ENCODE peak calls at places on chromosomes 3 and 15, in four cellular contexts. One of them, this sample, is unnamed.

GRCh38 chr3:142794510-142794909 is 70.7 kb downstream of the TRPC1 start:
- DNase-seq in endodermal cell: no peak
- DNase-seq in lung: no peak
- DNase-seq in CD4-positive, alpha-beta memory T cell: no peak
- DNase-seq in this sample: no peak

GRCh38 chr3:148816427-148816826 is 11.2 kb upstream of the CPB1 start:
- DNase-seq in lung: no peak
- DNase-seq in endodermal cell: no peak
- DNase-seq in CD4-positive, alpha-beta memory T cell: no peak
- DNase-seq in this sample: no peak

GRCh38 chr15:30928076-30928475 is 24.4 kb downstream of the FAN1 start:
- DNase-seq in endodermal cell: no peak
- DNase-seq in lung: no peak
- DNase-seq in CD4-positive, alpha-beta memory T cell: no peak
- DNase-seq in this sample: no peak

GRCh38 chr15:56383011-56383410 is 17.8 kb downstream of the TEX9 start:
- DNase-seq in lung: no peak
- DNase-seq in CD4-positive, alpha-beta memory T cell: no peak
- DNase-seq in endodermal cell: no peak
- DNase-seq in this sample: no peak

GRCh38 chr3:159453036-159453435 is 535.6 kb upstream of the IL12A start:
- DNase-seq in endodermal cell: no peak
- DNase-seq in lung: no peak
- DNase-seq in CD4-positive, alpha-beta memory T cell: no peak
- DNase-seq in this sample: no peak

GRCh38 chr3:73520931-73521461 is 103.7 kb downstream of the PDZRN3 start:
- DNase-seq in endodermal cell: no peak
- DNase-seq in lung: no peak
- DNase-seq in CD4-positive, alpha-beta memory T cell: no peak
- DNase-seq in this sample: no peak

GRCh38 chr3:65678480-65678879 is 360.2 kb downstream of the MAGI1 start:
- DNase-seq in CD4-positive, alpha-beta memory T cell: no peak
- DNase-seq in lung: no peak
- DNase-seq in endodermal cell: peak; percentile 53
- DNase-seq in this sample: no peak

GRCh38 chr3:188720636-188721035 is 451.1 kb upstream of the TPRG1 start:
- DNase-seq in endodermal cell: no peak
- DNase-seq in lung: no peak
- DNase-seq in CD4-positive, alpha-beta memory T cell: no peak
- DNase-seq in this sample: no peak

GRCh38 chr3:186599142-186599784 is 13.6 kb upstream of the AHSG start:
- DNase-seq in lung: no peak
- DNase-seq in CD4-positive, alpha-beta memory T cell: no peak
- DNase-seq in endodermal cell: no peak
- DNase-seq in this sample: no peak

GRCh38 chr3:113948015-113948917 is 453 bp downstream of the ZDHHC23 start:
- DNase-seq in CD4-positive, alpha-beta memory T cell: peak; percentile 48
- DNase-seq in lung: peak; percentile 42
- DNase-seq in endodermal cell: peak; percentile 89
- DNase-seq in this sample: peak; percentile 7

GRCh38 chr3:184806567-184807271 is 5.2 kb upstream of the VPS8 start:
- DNase-seq in CD4-positive, alpha-beta memory T cell: no peak
- DNase-seq in lung: no peak
- DNase-seq in endodermal cell: no peak
- DNase-seq in this sample: no peak

GRCh38 chr3:62874398-62875102 is 666 bp downstream of the CADPS start:
- DNase-seq in endodermal cell: no peak
- DNase-seq in CD4-positive, alpha-beta memory T cell: no peak
- DNase-seq in lung: no peak
- DNase-seq in this sample: no peak

GRCh38 chr3:28476194-28476593 is 127.6 kb upstream of the AZI2 start:
- DNase-seq in endodermal cell: no peak
- DNase-seq in CD4-positive, alpha-beta memory T cell: no peak
- DNase-seq in lung: no peak
- DNase-seq in this sample: no peak

GRCh38 chr15:63504247-63504978 is at the start of gene USP3:
- DNase-seq in CD4-positive, alpha-beta memory T cell: peak; percentile 92
- DNase-seq in endodermal cell: peak; percentile 98
- DNase-seq in lung: peak; percentile 94
- DNase-seq in this sample: peak; percentile 86

GRCh38 chr15:63503739-63504246 is 600 bp upstream of the USP3 start:
- DNase-seq in endodermal cell: peak; percentile 81
- DNase-seq in CD4-positive, alpha-beta memory T cell: peak; percentile 96
- DNase-seq in lung: peak; percentile 64
- DNase-seq in this sample: peak; percentile 95

GRCh38 chr15:63506537-63507035 is 2.2 kb downstream of the USP3 start:
- DNase-seq in CD4-positive, alpha-beta memory T cell: peak; percentile 78
- DNase-seq in endodermal cell: no peak
- DNase-seq in lung: no peak
- DNase-seq in this sample: no peak

GRCh38 chr15:63504979-63505841 is 817 bp downstream of the USP3 start:
- DNase-seq in endodermal cell: peak; percentile 76
- DNase-seq in lung: peak; percentile 60
- DNase-seq in CD4-positive, alpha-beta memory T cell: no peak
- DNase-seq in this sample: peak; percentile 31

DNA sequence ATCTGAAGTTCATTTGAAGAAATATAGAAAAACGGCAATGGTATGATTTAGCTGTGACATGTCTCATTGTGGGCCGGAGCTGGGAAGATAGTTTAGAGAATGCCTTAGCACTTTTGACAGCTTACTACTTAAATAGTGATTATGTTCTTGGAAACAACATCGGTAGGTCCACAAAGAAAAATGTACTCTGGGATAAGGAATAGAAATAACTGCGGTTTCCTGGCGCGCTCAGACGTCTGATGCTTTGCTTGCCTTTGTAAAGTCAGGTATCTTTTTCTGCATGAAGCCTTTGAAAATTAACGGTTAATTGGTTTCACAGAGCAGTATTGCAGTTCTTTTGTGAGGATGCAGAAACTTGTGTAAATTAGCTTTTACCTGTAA is 1.4 kb downstream of the USP3 start:
- DNase-seq in CD4-positive, alpha-beta memory T cell: no peak
- DNase-seq in lung: no peak
- DNase-seq in endodermal cell: no peak
- DNase-seq in this sample: no peak
- H3K4me1 ChIP-seq in CD4-positive, alpha-beta memory T cell: peaks cover 81% of the 10 kb centered on the region
- H3K4me1 ChIP-seq in lung: peaks cover 31% of the 10 kb centered on the region
- H3K4me1 ChIP-seq in endodermal cell: peaks cover 16% of the 10 kb centered on the region
- H3K4me1 ChIP-seq in this sample: peaks cover 80% of the 10 kb centered on the region

GRCh38 chr15:84814826-84815375 is 2.3 kb upstream of the ALPK3 start:
- DNase-seq in endodermal cell: no peak
- DNase-seq in lung: no peak
- DNase-seq in CD4-positive, alpha-beta memory T cell: no peak
- DNase-seq in this sample: no peak
- H3K4me3 ChIP-seq in endodermal cell: no peak overlapping the region
- H3K4me3 ChIP-seq in lung: no peak overlapping the region
- H3K4me3 ChIP-seq in CD4-positive, alpha-beta memory T cell: no peak overlapping the region
- H3K4me3 ChIP-seq in this sample: no peak overlapping the region

DNA sequence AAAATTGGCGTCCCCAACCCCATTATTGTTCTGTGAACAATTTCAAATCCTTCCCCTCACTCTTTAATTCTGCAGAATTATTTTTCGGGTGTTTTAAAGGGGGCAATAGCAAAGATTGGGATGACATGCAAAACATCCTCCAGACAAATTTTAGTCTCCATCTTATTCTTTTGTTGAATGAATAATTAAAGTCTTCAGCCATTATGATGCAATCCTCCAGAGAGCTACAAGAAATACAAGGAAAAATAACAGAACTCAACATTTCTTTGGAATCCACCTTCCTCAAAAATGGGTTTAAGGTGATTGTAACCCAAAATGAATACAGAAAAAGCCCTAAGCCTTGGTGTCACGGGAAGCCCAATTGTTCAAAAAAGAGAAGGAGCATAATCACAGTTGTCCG is 49.9 kb downstream of the FOXP1 start:
- DNase-seq in endodermal cell: no peak
- DNase-seq in lung: no peak
- DNase-seq in CD4-positive, alpha-beta memory T cell: no peak
- DNase-seq in this sample: no peak
- H3K4me1 ChIP-seq in endodermal cell: no peaks in the 10 kb centered on the region
- H3K4me1 ChIP-seq in lung: peaks cover 2% of the 10 kb centered on the region
- H3K4me1 ChIP-seq in CD4-positive, alpha-beta memory T cell: peaks cover 8% of the 10 kb centered on the region
- H3K4me1 ChIP-seq in this sample: no peaks in the 10 kb centered on the region

GRCh38 chr3:119296723-119297122 is 2.5 kb downstream of the ARHGAP31 start:
- DNase-seq in CD4-positive, alpha-beta memory T cell: no peak
- DNase-seq in lung: no peak
- DNase-seq in endodermal cell: no peak
- DNase-seq in this sample: no peak

GRCh38 chr3:119294402-119294888 is 262 bp downstream of the ARHGAP31 start:
- DNase-seq in lung: peak; percentile 61
- DNase-seq in CD4-positive, alpha-beta memory T cell: peak; percentile 90
- DNase-seq in endodermal cell: peak; percentile 84
- DNase-seq in this sample: peak; percentile 82

GRCh38 chr3:119294889-119295769 is 946 bp downstream of the ARHGAP31 start:
- DNase-seq in lung: no peak
- DNase-seq in CD4-positive, alpha-beta memory T cell: peak; percentile 79
- DNase-seq in endodermal cell: peak; percentile 79
- DNase-seq in this sample: peak; percentile 69

GRCh38 chr3:119297169-119297568 is 3.0 kb downstream of the ARHGAP31 start:
- DNase-seq in endodermal cell: no peak
- DNase-seq in CD4-positive, alpha-beta memory T cell: no peak
- DNase-seq in lung: no peak
- DNase-seq in this sample: no peak

GRCh38 chr3:119295816-119296484 is 1.8 kb downstream of the ARHGAP31 start:
- DNase-seq in endodermal cell: no peak
- DNase-seq in lung: no peak
- DNase-seq in CD4-positive, alpha-beta memory T cell: no peak
- DNase-seq in this sample: no peak
- H3K4me3 ChIP-seq in endodermal cell: peak overlapping the region; percentile 85
- H3K4me3 ChIP-seq in lung: peak overlapping the region; percentile 53
- H3K4me3 ChIP-seq in CD4-positive, alpha-beta memory T cell: peak overlapping the region; percentile 1
- H3K4me3 ChIP-seq in this sample: no peak overlapping the region

GRCh38 chr15:52037889-52038505 is 19.0 kb downstream of the MAPK6 start:
- DNase-seq in endodermal cell: no peak
- DNase-seq in lung: no peak
- DNase-seq in CD4-positive, alpha-beta memory T cell: no peak
- DNase-seq in this sample: no peak

GRCh38 chr15:52042051-52042851 is 23.2 kb downstream of the MAPK6 start:
- DNase-seq in endodermal cell: no peak
- DNase-seq in CD4-positive, alpha-beta memory T cell: no peak
- DNase-seq in lung: no peak
- DNase-seq in this sample: no peak

DNA sequence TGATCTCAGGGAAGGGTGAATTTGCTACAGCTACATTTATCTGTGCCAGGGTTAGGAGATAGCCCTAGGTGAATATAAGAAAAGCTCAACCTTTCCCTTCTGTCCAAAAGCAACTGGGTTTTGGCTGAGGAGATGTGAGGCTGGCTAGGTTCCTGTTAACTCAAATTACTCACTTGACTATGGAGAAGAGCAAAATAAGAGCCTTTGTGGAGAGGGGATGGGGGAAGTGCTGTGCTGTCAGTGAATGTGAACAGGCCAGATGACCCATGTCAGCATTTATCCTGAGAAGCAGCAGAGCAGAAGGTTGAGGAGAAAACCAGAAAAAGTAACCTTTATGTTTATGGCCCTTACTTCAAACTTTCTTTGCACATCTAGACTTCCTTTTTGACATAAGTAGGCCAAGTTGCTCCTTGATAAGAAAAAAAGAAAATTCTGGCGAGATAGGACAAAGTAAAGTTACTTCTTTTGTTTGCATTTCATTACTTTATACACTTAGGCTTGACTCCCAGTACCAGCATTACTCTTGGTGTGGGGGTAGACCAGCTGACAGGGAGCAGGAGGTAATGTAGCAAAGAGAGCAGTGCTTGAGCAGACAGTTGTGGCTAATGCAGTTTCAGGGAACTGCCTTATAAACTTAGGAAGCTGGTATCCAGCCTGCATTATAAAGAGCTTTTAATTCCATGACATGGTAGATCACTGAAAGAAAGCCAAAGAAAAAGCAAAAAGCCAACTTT is 21.3 kb downstream of the MAPK6 start:
- DNase-seq in endodermal cell: no peak
- DNase-seq in CD4-positive, alpha-beta memory T cell: no peak
- DNase-seq in lung: no peak
- DNase-seq in this sample: no peak
- H3K4me1 ChIP-seq in endodermal cell: peaks cover 15% of the 10 kb centered on the region
- H3K4me1 ChIP-seq in CD4-positive, alpha-beta memory T cell: peaks cover 49% of the 10 kb centered on the region
- H3K4me1 ChIP-seq in lung: peaks cover 46% of the 10 kb centered on the region
- H3K4me1 ChIP-seq in this sample: peaks cover 32% of the 10 kb centered on the region

GRCh38 chr15:40933520-40933904 is 4.4 kb downstream of the DLL4 start:
- DNase-seq in CD4-positive, alpha-beta memory T cell: no peak
- DNase-seq in endodermal cell: no peak
- DNase-seq in lung: no peak
- DNase-seq in this sample: no peak
- H3K4me3 ChIP-seq in CD4-positive, alpha-beta memory T cell: no peak overlapping the region
- H3K4me3 ChIP-seq in endodermal cell: no peak overlapping the region
- H3K4me3 ChIP-seq in lung: no peak overlapping the region
- H3K4me3 ChIP-seq in this sample: no peak overlapping the region

GRCh38 chr15:74128785-74129350 is 1.5 kb upstream of the ISLR2 start:
- DNase-seq in CD4-positive, alpha-beta memory T cell: no peak
- DNase-seq in lung: no peak
- DNase-seq in endodermal cell: peak; percentile 72
- DNase-seq in this sample: no peak

GRCh38 chr15:74127954-74128784 is 2.2 kb upstream of the ISLR2 start:
- DNase-seq in lung: no peak
- DNase-seq in endodermal cell: peak; percentile 76
- DNase-seq in CD4-positive, alpha-beta memory T cell: no peak
- DNase-seq in this sample: no peak

GRCh38 chr15:74130849-74131617 is 647 bp downstream of the ISLR2 start:
- DNase-seq in endodermal cell: peak; percentile 59
- DNase-seq in lung: no peak
- DNase-seq in CD4-positive, alpha-beta memory T cell: no peak
- DNase-seq in this sample: no peak

GRCh38 chr15:74130089-74130848 is at the start of gene ISLR2:
- DNase-seq in lung: no peak
- DNase-seq in endodermal cell: no peak
- DNase-seq in CD4-positive, alpha-beta memory T cell: no peak
- DNase-seq in this sample: no peak

GRCh38 chr15:74129411-74130088 is 836 bp upstream of the ISLR2 start:
- DNase-seq in CD4-positive, alpha-beta memory T cell: no peak
- DNase-seq in endodermal cell: peak; percentile 84
- DNase-seq in lung: no peak
- DNase-seq in this sample: no peak
- H3K4me1 ChIP-seq in CD4-positive, alpha-beta memory T cell: peaks cover 25% of the 10 kb centered on the region
- H3K4me1 ChIP-seq in endodermal cell: peaks cover 3% of the 10 kb centered on the region
- H3K4me1 ChIP-seq in lung: no peaks in the 10 kb centered on the region
- H3K4me1 ChIP-seq in this sample: peaks cover 6% of the 10 kb centered on the region

This sample was measured in CD8-positive, alpha-beta memory T cell.